ENCODE peak calls at places on chromosomes 4 and X, in four cellular contexts. S, E, T and B are unnamed samples.

GRCh38 chr4:121375262-121375661 is 5.6 kb downstream of the QRFPR start:
- DNase-seq in S (no peak), E (no peak), T (no peak), B (no peak)

GRCh38 chrX:23662187-23662586 is 5.1 kb upstream of the PRDX4 start:
- DNase-seq in S (no peak), E (no peak), T (no peak), B (no peak)

GRCh38 chrX:40504801-40505605 is 75.8 kb upstream of the ATP6AP2 start:
- DNase-seq in S (no peak), E (no peak), T (no peak), B (no peak)

GRCh38 chrX:22404297-22404696 is 131.6 kb downstream of the CBLL2 start:
- DNase-seq in S (no peak), E (no peak), T (no peak), B (no peak)

GRCh38 chr4:23878235-23878861 is 11.5 kb downstream of the PPARGC1A start:
- DNase-seq in S (no peak), E (no peak), T (no peak), B (no peak)

GRCh38 chrX:154121961-154122360 is 22.1 kb upstream of the OPN1LW start:
- DNase-seq in S (no peak), E (no peak), T (no peak), B (no peak)

GRCh38 chr4:76206222-76206942 is 7.2 kb downstream of the SCARB2 start:
- DNase-seq in S (no peak), E (no peak), T (no peak), B (no peak)

GRCh38 chr4:96736352-96736889 is 896.5 kb downstream of the PDHA2 start:
- DNase-seq in S (no peak), E (peak), T (no peak), B (peak)

GRCh38 chrX:115289465-115289864 is at the start of gene LUZP4:
- DNase-seq in S (peak), E (no peak), T (no peak), B (no peak)

GRCh38 chr4:111678466-111678865 is 466.8 kb upstream of the FAM241A start:
- DNase-seq in S (no peak), E (no peak), T (no peak), B (peak)

GRCh38 chr4:8769645-8770517 is 101.8 kb downstream of the HMX1 start:
- DNase-seq in S (no peak), E (no peak), T (peak), B (no peak)

GRCh38 chrX:103927030-103927429 is 35.4 kb upstream of the TMSB15B start:
- DNase-seq in S (no peak), E (no peak), T (no peak), B (no peak)

GRCh38 chr4:47145630-47146029 is 114.3 kb downstream of the GABRB1 start:
- DNase-seq in S (no peak), E (no peak), T (no peak), B (peak)

GRCh38 chrX:143781103-143781502 is 60.6 kb upstream of the SPANXN2 start:
- DNase-seq in S (no peak), E (no peak), T (no peak), B (no peak)

GRCh38 chr4:139144911-139145551 is 32.0 kb downstream of the ELF2 start:
- DNase-seq in S (no peak), E (no peak), T (no peak), B (no peak)

GRCh38 chr4:48343035-48343434 is 1.7 kb downstream of the SLAIN2 start:
- DNase-seq in S (no peak), E (no peak), T (no peak), B (peak)

GRCh38 chr4:108399610-108400265 is 220.6 kb upstream of the RPL34 start:
- DNase-seq in S (no peak), E (no peak), T (no peak), B (no peak)

GRCh38 chrX:12978205-12979010 is 3.5 kb downstream of the TMSB4X start:
- DNase-seq in S (no peak), E (no peak), T (peak), B (peak)

GRCh38 chr4:139530833-139531427 is 25.1 kb downstream of the SETD7 start:
- DNase-seq in S (peak), E (peak), T (no peak), B (peak)

GRCh38 chrX:66016905-66017658 is 22.8 kb downstream of the VSIG4 start:
- DNase-seq in S (no peak), E (no peak), T (no peak), B (no peak)

GRCh38 chr4:54217642-54218486 is 11.2 kb upstream of the PDGFRA start:
- DNase-seq in S (peak), E (peak), T (peak), B (peak)
- TF ChIP-seq POLR2AphosphoS5 in S (no peak), E (no peak), T (no peak), B (no peak)

GRCh38 chrX:121283921-121284320 is 236.5 kb downstream of the GLUD2 start:
- DNase-seq in S (no peak), E (no peak), T (no peak), B (no peak)
- TF ChIP-seq POLR2AphosphoS5 in S (no peak), E (no peak), T (no peak), B (no peak)

GRCh38 chr4:135243960-135244561 is 1042.5 kb upstream of the PABPC4L start:
- DNase-seq in S (no peak), E (no peak), T (no peak), B (no peak)

GRCh38 chr4:135244605-135245146 is 1043.1 kb upstream of the PABPC4L start:
- DNase-seq in S (no peak), E (no peak), T (no peak), B (no peak)

GRCh38 chr4:135238940-135239339 is 1037.4 kb upstream of the PABPC4L start:
- DNase-seq in S (no peak), E (no peak), T (no peak), B (no peak)

GRCh38 chr4:135239964-135240363 is 1038.4 kb upstream of the PABPC4L start:
- DNase-seq in S (no peak), E (no peak), T (no peak), B (no peak)

GRCh38 chr4:135240796-135241195 is 1039.2 kb upstream of the PABPC4L start:
- DNase-seq in S (no peak), E (no peak), T (no peak), B (no peak)
- TF ChIP-seq POLR2AphosphoS5 in S (no peak), E (no peak), T (no peak), B (no peak)

GRCh38 chr4:122577808-122578781 is 42.8 kb downstream of the IL21 start:
- DNase-seq in S (peak), E (peak), T (no peak), B (peak)

GRCh38 chr4:122576261-122577188 is 44.3 kb downstream of the IL21 start:
- DNase-seq in S (peak), E (peak), T (no peak), B (peak)

DNA sequence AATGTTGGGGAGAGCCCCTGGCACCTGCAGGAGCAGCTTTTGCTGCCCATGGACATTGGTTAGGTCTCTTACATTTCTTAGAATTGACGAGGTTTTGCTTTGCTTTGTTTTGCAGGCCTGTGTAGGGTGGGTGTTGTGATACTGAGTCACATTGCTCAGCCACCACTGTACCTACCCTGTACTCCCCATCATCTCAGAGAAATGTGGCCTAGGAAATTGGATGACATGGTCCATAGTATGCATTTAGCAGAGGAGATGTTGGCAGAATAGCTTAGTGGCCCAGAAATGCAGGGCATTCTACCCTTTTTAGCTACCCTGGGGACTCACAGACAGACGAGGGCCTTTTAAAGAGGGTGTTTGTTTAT is 43.7 kb downstream of the IL21 start:
- DNase-seq in S (no peak), E (no peak), T (no peak), B (no peak)
- TF ChIP-seq POLR2AphosphoS5 in S (no peak), E (no peak), T (no peak), B (no peak)

GRCh38 chr4:38902221-38902620 is 34.6 kb downstream of the FAM114A1 start:
- DNase-seq in S (no peak), E (no peak), T (no peak), B (no peak)

GRCh38 chr4:38894340-38894982 is 26.9 kb downstream of the FAM114A1 start:
- DNase-seq in S (no peak), E (no peak), T (no peak), B (no peak)

GRCh38 chr4:38902695-38903094 is 35.1 kb downstream of the FAM114A1 start:
- DNase-seq in S (no peak), E (no peak), T (no peak), B (peak)

GRCh38 chr4:38896940-38897339 is 29.3 kb downstream of the FAM114A1 start:
- DNase-seq in S (no peak), E (no peak), T (no peak), B (no peak)

GRCh38 chr4:38898245-38898644 is 30.6 kb downstream of the FAM114A1 start:
- DNase-seq in S (no peak), E (no peak), T (no peak), B (no peak)
- TF ChIP-seq POLR2AphosphoS5 in S (no peak), E (no peak), T (no peak), B (no peak)

DNA sequence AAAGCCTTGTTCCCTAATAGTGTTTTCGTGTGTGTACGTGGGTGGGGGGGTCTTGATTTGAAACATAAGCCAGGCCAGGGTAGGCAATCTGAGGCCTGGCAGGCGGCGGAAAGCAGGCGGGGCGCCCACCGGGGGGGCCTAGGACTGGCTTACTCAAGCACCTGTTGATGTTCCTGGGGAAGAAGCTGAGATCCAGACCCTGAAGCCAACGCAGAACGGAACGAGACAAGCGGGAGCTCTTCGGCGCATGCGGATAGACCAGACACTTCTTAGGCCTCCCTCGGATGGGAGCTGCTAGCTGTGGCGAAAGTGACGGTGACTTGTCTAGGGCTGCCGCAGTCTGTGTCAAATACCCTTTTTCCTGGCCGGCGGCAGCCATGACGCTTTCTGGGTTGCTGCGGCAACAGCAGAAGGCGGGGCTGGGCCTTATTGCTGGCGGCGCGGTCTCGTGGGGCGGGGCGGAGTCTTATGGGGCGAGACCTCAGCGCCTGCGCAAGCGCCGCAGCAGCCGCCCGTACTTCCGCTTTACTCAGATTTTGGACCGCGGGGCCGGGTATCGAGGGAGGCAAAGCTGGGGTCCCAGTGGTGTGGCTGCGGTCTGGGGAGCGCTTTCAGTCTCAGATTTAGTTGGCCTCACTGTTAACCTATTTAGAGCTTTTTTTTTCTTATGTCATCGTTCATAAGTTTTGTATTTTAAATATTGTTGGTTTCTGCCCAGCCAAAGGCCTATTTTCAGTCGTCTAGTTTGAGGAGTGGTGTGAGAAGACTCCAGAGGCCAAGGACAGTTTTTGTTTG is at the start of gene SPATA4:
- DNase-seq in S (peak), E (peak), T (peak), B (peak)
- TF ChIP-seq POLR2AphosphoS5 in S (no peak), E (peak), T (peak), B (peak)